ENCODE peak calls at places on chromosomes 2 and 18, in four cellular contexts. R is tibial nerve, Z is H9, G is upper lobe of left lung. V is an unnamed sample. For H3K4me1, the result is how much of the 10 kb centered on the place peaks cover.

GRCh38 chr18:56890632-56891031 is 239.5 kb downstream of the WDR7 start:
- DNase-seq in R (no peak), Z (no peak), G (no peak), V (no peak)

GRCh38 chr2:31304831-31305230 is 70.9 kb downstream of the EHD3 start:
- DNase-seq in R (no peak), G (no peak), Z (no peak), V (no peak)

GRCh38 chr2:168504323-168504722 is 48.3 kb downstream of the CERS6 start:
- DNase-seq in R (no peak), Z (no peak), G (no peak), V (no peak)

GRCh38 chr2:240879105-240879504 is 10.5 kb downstream of the AGXT start:
- DNase-seq in G (peak), R (no peak), Z (no peak), V (peak)

GRCh38 chr2:237315881-237316225 is 98.1 kb downstream of the COL6A3 start:
- DNase-seq in Z (no peak), G (no peak), R (no peak), V (no peak)

GRCh38 chr18:43772907-43773306 is 495.6 kb upstream of the SYT4 start:
- DNase-seq in Z (no peak), R (no peak), G (no peak), V (no peak)

GRCh38 chr18:10101293-10101701 is 187.5 kb downstream of the VAPA start:
- DNase-seq in R (no peak), Z (no peak), G (no peak), V (no peak)

GRCh38 chr2:152445791-152446201 is 110.8 kb downstream of the FMNL2 start:
- DNase-seq in G (no peak), Z (no peak), R (no peak), V (no peak)

GRCh38 chr18:40868110-40868858 is 1086.8 kb upstream of the PIK3C3 start:
- DNase-seq in G (no peak), Z (no peak), R (no peak), V (no peak)

GRCh38 chr2:145185696-145186095 is 665.8 kb upstream of the ZEB2 start:
- DNase-seq in Z (no peak), R (no peak), G (no peak), V (no peak)

GRCh38 chr18:33781429-33781828 is 203.4 kb downstream of the ASXL3 start:
- DNase-seq in G (no peak), Z (no peak), R (no peak), V (no peak)

GRCh38 chr2:176419591-176420071 is 150.4 kb downstream of the MTX2 start:
- DNase-seq in Z (no peak), G (no peak), R (no peak), V (no peak)

GRCh38 chr2:134549104-134549503 is 169.7 kb downstream of the TMEM163 start:
- DNase-seq in G (no peak), Z (no peak), R (no peak), V (no peak)

GRCh38 chr2:241901500-241902351 is 32.2 kb downstream of the RTP5 start:
- DNase-seq in G (peak), R (no peak), Z (peak), V (peak)

GRCh38 chr2:210541280-210541902 is 15.0 kb upstream of the CPS1 start:
- DNase-seq in Z (no peak), R (no peak), G (no peak), V (no peak)

GRCh38 chr18:32879497-32879896 is 106.7 kb upstream of the KLHL14 start:
- DNase-seq in Z (no peak), R (no peak), G (no peak), V (no peak)

GRCh38 chr18:22363867-22364463 is 53.8 kb downstream of the CTAGE1 start:
- DNase-seq in G (no peak), Z (no peak), R (no peak), V (no peak)

GRCh38 chr2:86764661-86765307 is 25.9 kb downstream of the CD8A start:
- DNase-seq in Z (no peak), G (no peak), R (no peak), V (no peak)

GRCh38 chr2:38610851-38611801 is 8.4 kb upstream of the HNRNPLL start:
- DNase-seq in R (no peak), Z (no peak), G (no peak), V (no peak)
- H3K4me1 ChIP-seq in R (under half), Z (under half), G (under half), V (under half)

GRCh38 chr2:37654419-37654818 is 17.0 kb downstream of the CDC42EP3 start:
- DNase-seq in R (no peak), G (no peak), Z (no peak), V (no peak)
- H3K4me1 ChIP-seq in R (half or more), G (half or more), Z (under half), V (half or more)

DNA sequence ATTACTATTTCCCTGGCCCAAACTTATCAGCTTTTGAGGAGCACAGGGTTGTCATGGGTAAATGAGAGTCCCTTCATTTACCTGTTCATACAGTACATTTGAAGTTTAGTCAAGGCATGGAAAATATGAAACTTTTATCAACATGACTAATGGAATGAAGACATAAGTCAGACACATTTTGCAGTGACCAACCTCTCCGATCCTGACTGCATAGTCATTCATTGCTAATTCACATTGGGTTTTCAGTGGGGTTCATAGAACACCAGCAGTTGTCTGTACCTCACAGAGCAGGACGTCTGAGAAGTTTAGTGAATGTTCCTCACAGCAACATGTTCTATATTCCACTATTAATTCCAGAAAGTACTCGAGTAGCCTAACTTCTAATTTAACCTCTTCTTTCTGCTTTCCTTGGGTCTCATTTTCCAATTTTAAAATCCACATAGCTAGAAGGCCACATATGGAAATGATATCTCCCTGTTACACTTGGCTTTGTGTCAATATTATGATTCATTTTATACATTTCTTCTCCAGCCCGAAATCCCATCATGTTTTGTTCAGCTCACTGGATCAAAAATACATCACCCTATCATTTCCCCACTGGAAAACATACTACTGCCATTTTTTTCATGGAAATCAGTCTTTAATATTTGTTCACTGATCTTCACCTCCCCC is 65.9 kb downstream of the CDH20 start:
- DNase-seq in R (no peak), G (no peak), Z (no peak), V (no peak)
- H3K4me1 ChIP-seq in R (under half), G (under half), Z (under half), V (under half)

GRCh38 chr2:88233216-88233615 is 63.1 kb downstream of the THNSL2 start:
- DNase-seq in Z (no peak), G (no peak), R (no peak), V (no peak)

GRCh38 chr2:88239781-88240180 is 69.6 kb downstream of the THNSL2 start:
- DNase-seq in G (peak), Z (no peak), R (no peak), V (no peak)

GRCh38 chr2:88230912-88231311 is 60.8 kb downstream of the THNSL2 start:
- DNase-seq in R (no peak), Z (no peak), G (no peak), V (no peak)

GRCh38 chr2:88234760-88235159 is 64.6 kb downstream of the THNSL2 start:
- DNase-seq in G (no peak), R (no peak), Z (no peak), V (peak)

GRCh38 chr2:88235987-88236386 is 65.8 kb downstream of the THNSL2 start:
- DNase-seq in Z (no peak), G (no peak), R (no peak), V (no peak)
- H3K4me1 ChIP-seq in Z (under half), G (under half), R (under half), V (under half)

GRCh38 chr2:9251154-9252001 is 44.8 kb downstream of the ASAP2 start:
- DNase-seq in G (no peak), R (no peak), Z (no peak), V (no peak)
- H3K4me1 ChIP-seq in G (under half), R (half or more), Z (under half), V (half or more)

GRCh38 chr2:160402498-160402897 is 91.1 kb downstream of the RBMS1 start:
- DNase-seq in R (no peak), Z (no peak), G (no peak), V (no peak)
- H3K4me1 ChIP-seq in R (half or more), Z (under half), G (half or more), V (half or more)

GRCh38 chr2:10410716-10411437 is 37.2 kb downstream of the ODC1 start:
- DNase-seq in G (no peak), Z (no peak), R (no peak), V (no peak)
- H3K4me1 ChIP-seq in G (under half), Z (under half), R (under half), V (half or more)

DNA sequence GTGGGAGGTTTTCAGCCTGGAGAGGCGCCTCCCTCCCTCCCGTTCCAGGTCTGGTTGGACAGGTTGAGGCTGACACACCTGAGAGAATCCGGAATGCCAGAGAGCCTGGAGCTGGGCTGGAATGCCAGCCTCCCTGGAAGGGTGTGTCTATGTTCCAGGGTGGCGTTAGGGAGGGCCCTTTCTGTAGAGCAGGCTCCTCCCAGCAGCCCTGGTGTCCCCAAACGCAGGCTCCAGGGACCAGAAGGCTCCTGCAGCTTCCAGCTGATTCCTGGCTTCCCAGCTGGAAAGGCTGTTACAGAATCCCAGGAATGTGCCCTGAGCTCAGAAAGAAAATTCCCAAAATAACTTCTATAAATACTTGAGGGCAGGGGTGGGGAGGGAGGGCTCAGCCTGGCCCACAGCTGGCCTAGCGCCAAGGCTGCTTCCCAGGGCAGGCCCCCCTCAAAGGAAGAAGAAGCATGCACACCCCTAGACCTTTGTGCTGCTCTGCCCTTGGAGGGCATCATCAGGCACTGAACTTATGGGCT is 85.4 kb downstream of the STPG4 start:
- DNase-seq in R (peak), Z (peak), G (no peak), V (peak)
- H3K4me1 ChIP-seq in R (half or more), Z (under half), G (half or more), V (half or more)